ENCODE peak calls at places on chromosome 21, in eight cellular contexts. One of them, this sample, is unnamed.

GRCh38 chr21:37219766-37220432 is 47.2 kb downstream of the VPS26C start:
- DNase-seq in naive thymus-derived CD4-positive, alpha-beta T cell: no peak
- DNase-seq in uterus: no peak
- DNase-seq in heart left ventricle: no peak
- DNase-seq in OCI-LY7: no peak
- DNase-seq in iPS DF 6.9: no peak
- DNase-seq in AG04450: no peak
- DNase-seq in substantia nigra: no peak
- DNase-seq in this sample: no peak

GRCh38 chr21:28944296-28944695 is 48.4 kb downstream of the LTN1 start:
- DNase-seq in naive thymus-derived CD4-positive, alpha-beta T cell: no peak
- DNase-seq in uterus: no peak
- DNase-seq in heart left ventricle: no peak
- DNase-seq in OCI-LY7: no peak
- DNase-seq in iPS DF 6.9: no peak
- DNase-seq in AG04450: no peak
- DNase-seq in substantia nigra: peak
- DNase-seq in this sample: no peak

GRCh38 chr21:16870116-16870515 is 642.7 kb upstream of the CXADR start:
- DNase-seq in naive thymus-derived CD4-positive, alpha-beta T cell: no peak
- DNase-seq in uterus: no peak
- DNase-seq in heart left ventricle: no peak
- DNase-seq in OCI-LY7: no peak
- DNase-seq in iPS DF 6.9: no peak
- DNase-seq in AG04450: peak
- DNase-seq in substantia nigra: no peak
- DNase-seq in this sample: no peak

GRCh38 chr21:35548904-35549615 is 500.0 kb upstream of the RUNX1 start:
- DNase-seq in naive thymus-derived CD4-positive, alpha-beta T cell: no peak
- DNase-seq in uterus: no peak
- DNase-seq in heart left ventricle: no peak
- DNase-seq in OCI-LY7: no peak
- DNase-seq in iPS DF 6.9: no peak
- DNase-seq in AG04450: no peak
- DNase-seq in substantia nigra: no peak
- DNase-seq in this sample: no peak

GRCh38 chr21:36041910-36042309 is 18.4 kb downstream of the SETD4 start:
- DNase-seq in naive thymus-derived CD4-positive, alpha-beta T cell: no peak
- DNase-seq in uterus: no peak
- DNase-seq in heart left ventricle: no peak
- DNase-seq in OCI-LY7: no peak
- DNase-seq in iPS DF 6.9: no peak
- DNase-seq in AG04450: no peak
- DNase-seq in substantia nigra: no peak
- DNase-seq in this sample: no peak

GRCh38 chr21:46603228-46603627 is 1.7 kb downstream of the S100B start:
- DNase-seq in naive thymus-derived CD4-positive, alpha-beta T cell: no peak
- DNase-seq in uterus: no peak
- DNase-seq in heart left ventricle: no peak
- DNase-seq in OCI-LY7: no peak
- DNase-seq in iPS DF 6.9: no peak
- DNase-seq in AG04450: no peak
- DNase-seq in substantia nigra: no peak
- DNase-seq in this sample: no peak

GRCh38 chr21:39353295-39353694 is 4.4 kb upstream of the HMGN1 start:
- DNase-seq in naive thymus-derived CD4-positive, alpha-beta T cell: no peak
- DNase-seq in uterus: no peak
- DNase-seq in heart left ventricle: no peak
- DNase-seq in OCI-LY7: no peak
- DNase-seq in iPS DF 6.9: no peak
- DNase-seq in AG04450: no peak
- DNase-seq in substantia nigra: no peak
- DNase-seq in this sample: no peak

GRCh38 chr21:43890042-43890441 is 25.0 kb downstream of the AGPAT3 start:
- DNase-seq in naive thymus-derived CD4-positive, alpha-beta T cell: no peak
- DNase-seq in uterus: no peak
- DNase-seq in heart left ventricle: no peak
- DNase-seq in OCI-LY7: no peak
- DNase-seq in iPS DF 6.9: peak
- DNase-seq in AG04450: no peak
- DNase-seq in substantia nigra: no peak
- DNase-seq in this sample: no peak

GRCh38 chr21:36061445-36061844 is 1.1 kb upstream of the SETD4 start:
- DNase-seq in naive thymus-derived CD4-positive, alpha-beta T cell: no peak
- DNase-seq in uterus: no peak
- DNase-seq in heart left ventricle: no peak
- DNase-seq in OCI-LY7: no peak
- DNase-seq in iPS DF 6.9: no peak
- DNase-seq in AG04450: no peak
- DNase-seq in substantia nigra: no peak
- DNase-seq in this sample: no peak

GRCh38 chr21:39114871-39115658 is 68.2 kb downstream of the PSMG1 start:
- DNase-seq in naive thymus-derived CD4-positive, alpha-beta T cell: no peak
- DNase-seq in uterus: no peak
- DNase-seq in heart left ventricle: no peak
- DNase-seq in OCI-LY7: no peak
- DNase-seq in iPS DF 6.9: no peak
- DNase-seq in AG04450: no peak
- DNase-seq in substantia nigra: no peak
- DNase-seq in this sample: no peak

GRCh38 chr21:30194701-30195299 is 21.1 kb downstream of the CLDN8 start:
- DNase-seq in naive thymus-derived CD4-positive, alpha-beta T cell: no peak
- DNase-seq in uterus: no peak
- DNase-seq in heart left ventricle: no peak
- DNase-seq in OCI-LY7: peak
- DNase-seq in iPS DF 6.9: peak
- DNase-seq in AG04450: no peak
- DNase-seq in substantia nigra: peak
- DNase-seq in this sample: peak

GRCh38 chr21:28928578-28929124 is 64.0 kb downstream of the LTN1 start:
- DNase-seq in naive thymus-derived CD4-positive, alpha-beta T cell: no peak
- DNase-seq in uterus: no peak
- DNase-seq in heart left ventricle: no peak
- DNase-seq in OCI-LY7: no peak
- DNase-seq in iPS DF 6.9: no peak
- DNase-seq in AG04450: no peak
- DNase-seq in substantia nigra: no peak
- DNase-seq in this sample: no peak

GRCh38 chr21:37445228-37445627 is 78.7 kb downstream of the DYRK1A start:
- DNase-seq in naive thymus-derived CD4-positive, alpha-beta T cell: no peak
- DNase-seq in uterus: peak
- DNase-seq in heart left ventricle: no peak
- DNase-seq in OCI-LY7: no peak
- DNase-seq in iPS DF 6.9: no peak
- DNase-seq in AG04450: peak
- DNase-seq in substantia nigra: no peak
- DNase-seq in this sample: no peak

GRCh38 chr21:37914211-37914900 is 1.9 kb downstream of the KCNJ6 start:
- DNase-seq in naive thymus-derived CD4-positive, alpha-beta T cell: no peak
- DNase-seq in uterus: no peak
- DNase-seq in heart left ventricle: no peak
- DNase-seq in OCI-LY7: no peak
- DNase-seq in iPS DF 6.9: no peak
- DNase-seq in AG04450: no peak
- DNase-seq in substantia nigra: no peak
- DNase-seq in this sample: peak

GRCh38 chr21:36917487-36918158 is 48.8 kb downstream of the HLCS start:
- DNase-seq in naive thymus-derived CD4-positive, alpha-beta T cell: no peak
- DNase-seq in uterus: no peak
- DNase-seq in heart left ventricle: peak
- DNase-seq in OCI-LY7: no peak
- DNase-seq in iPS DF 6.9: peak
- DNase-seq in AG04450: peak
- DNase-seq in substantia nigra: no peak
- DNase-seq in this sample: peak

GRCh38 chr21:43731476-43731875 is 12.5 kb downstream of the PDXK start:
- DNase-seq in naive thymus-derived CD4-positive, alpha-beta T cell: no peak
- DNase-seq in uterus: no peak
- DNase-seq in heart left ventricle: no peak
- DNase-seq in OCI-LY7: no peak
- DNase-seq in iPS DF 6.9: no peak
- DNase-seq in AG04450: no peak
- DNase-seq in substantia nigra: no peak
- DNase-seq in this sample: no peak

GRCh38 chr21:19874521-19874920 is 1123.7 kb upstream of the NCAM2 start:
- DNase-seq in naive thymus-derived CD4-positive, alpha-beta T cell: no peak
- DNase-seq in uterus: no peak
- DNase-seq in heart left ventricle: no peak
- DNase-seq in OCI-LY7: no peak
- DNase-seq in iPS DF 6.9: no peak
- DNase-seq in AG04450: no peak
- DNase-seq in substantia nigra: no peak
- DNase-seq in this sample: no peak

GRCh38 chr21:39637197-39637970 is 24.6 kb downstream of the B3GALT5 start:
- DNase-seq in naive thymus-derived CD4-positive, alpha-beta T cell: no peak
- DNase-seq in uterus: no peak
- DNase-seq in heart left ventricle: no peak
- DNase-seq in OCI-LY7: no peak
- DNase-seq in iPS DF 6.9: no peak
- DNase-seq in AG04450: no peak
- DNase-seq in substantia nigra: no peak
- DNase-seq in this sample: no peak

GRCh38 chr21:38957575-38958340 is 152.0 kb downstream of the ETS2 start:
- DNase-seq in naive thymus-derived CD4-positive, alpha-beta T cell: no peak
- DNase-seq in uterus: no peak
- DNase-seq in heart left ventricle: no peak
- DNase-seq in OCI-LY7: no peak
- DNase-seq in iPS DF 6.9: no peak
- DNase-seq in AG04450: no peak
- DNase-seq in substantia nigra: no peak
- DNase-seq in this sample: no peak

GRCh38 chr21:46500224-46500861 is 41.7 kb downstream of the DIP2A start:
- DNase-seq in naive thymus-derived CD4-positive, alpha-beta T cell: no peak
- DNase-seq in uterus: no peak
- DNase-seq in heart left ventricle: no peak
- DNase-seq in OCI-LY7: no peak
- DNase-seq in iPS DF 6.9: no peak
- DNase-seq in AG04450: no peak
- DNase-seq in substantia nigra: no peak
- DNase-seq in this sample: peak

GRCh38 chr21:15731243-15731613 is 1.4 kb downstream of the USP25 start:
- DNase-seq in naive thymus-derived CD4-positive, alpha-beta T cell: no peak
- DNase-seq in uterus: no peak
- DNase-seq in heart left ventricle: no peak
- DNase-seq in OCI-LY7: peak
- DNase-seq in iPS DF 6.9: no peak
- DNase-seq in AG04450: no peak
- DNase-seq in substantia nigra: no peak
- DNase-seq in this sample: no peak

GRCh38 chr21:21673959-21674358 is 675.8 kb downstream of the NCAM2 start:
- DNase-seq in naive thymus-derived CD4-positive, alpha-beta T cell: no peak
- DNase-seq in uterus: no peak
- DNase-seq in heart left ventricle: no peak
- DNase-seq in OCI-LY7: no peak
- DNase-seq in iPS DF 6.9: no peak
- DNase-seq in AG04450: no peak
- DNase-seq in substantia nigra: no peak
- DNase-seq in this sample: no peak

DNA sequence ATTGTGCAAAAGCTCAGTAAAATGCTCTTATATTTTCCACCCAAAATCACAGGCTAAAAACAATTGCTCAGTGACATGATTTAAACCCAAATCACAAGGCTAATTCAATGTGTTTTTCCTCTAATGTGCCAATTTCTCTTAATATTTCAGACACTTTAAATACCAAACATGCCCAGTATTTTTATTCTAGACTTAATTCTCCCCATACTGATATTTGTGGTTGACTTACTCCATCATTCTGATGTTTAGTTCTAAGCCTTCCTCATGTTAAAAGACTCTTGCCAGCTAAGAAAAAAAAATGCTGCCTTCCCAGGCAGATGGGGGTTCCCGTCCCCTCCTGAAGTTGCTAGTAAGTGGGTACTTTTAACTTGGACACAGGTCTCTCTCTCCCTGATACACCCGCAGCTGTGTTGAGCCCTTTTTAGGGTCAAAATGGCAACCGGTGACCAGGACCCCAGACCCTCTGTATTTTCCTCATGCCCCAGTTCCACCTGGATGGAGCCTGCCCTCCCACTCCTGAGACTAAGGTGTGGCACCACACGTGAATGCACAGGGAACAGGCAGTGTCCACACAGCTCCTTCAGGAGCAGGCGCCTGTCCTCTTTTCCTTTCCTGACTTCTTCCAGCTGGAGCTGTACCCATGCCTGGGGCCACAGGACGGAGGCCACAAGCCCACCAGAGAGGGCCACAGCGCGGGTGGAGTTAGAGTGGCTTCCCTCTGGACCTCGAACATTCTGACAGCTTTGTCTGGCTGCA is 118.9 kb downstream of the RIPK4 start:
- DNase-seq in naive thymus-derived CD4-positive, alpha-beta T cell: no peak
- DNase-seq in uterus: no peak
- DNase-seq in heart left ventricle: no peak
- DNase-seq in OCI-LY7: no peak
- DNase-seq in iPS DF 6.9: no peak
- DNase-seq in AG04450: no peak
- DNase-seq in substantia nigra: no peak
- DNase-seq in this sample: no peak
- H3K27ac ChIP-seq in naive thymus-derived CD4-positive, alpha-beta T cell: no peak
- H3K27ac ChIP-seq in uterus: no peak
- H3K27ac ChIP-seq in heart left ventricle: no peak
- H3K27ac ChIP-seq in OCI-LY7: no peak
- H3K27ac ChIP-seq in iPS DF 6.9: no peak
- H3K27ac ChIP-seq in AG04450: peak
- H3K27ac ChIP-seq in substantia nigra: no peak
- H3K27ac ChIP-seq in this sample: no peak

GRCh38 chr21:25409992-25410391 is 197.3 kb downstream of the MRPL39 start:
- DNase-seq in naive thymus-derived CD4-positive, alpha-beta T cell: no peak
- DNase-seq in uterus: no peak
- DNase-seq in heart left ventricle: no peak
- DNase-seq in OCI-LY7: no peak
- DNase-seq in iPS DF 6.9: no peak
- DNase-seq in AG04450: no peak
- DNase-seq in substantia nigra: no peak
- DNase-seq in this sample: no peak
- H3K27ac ChIP-seq in naive thymus-derived CD4-positive, alpha-beta T cell: no peak
- H3K27ac ChIP-seq in uterus: no peak
- H3K27ac ChIP-seq in heart left ventricle: no peak
- H3K27ac ChIP-seq in OCI-LY7: no peak
- H3K27ac ChIP-seq in iPS DF 6.9: no peak
- H3K27ac ChIP-seq in AG04450: no peak
- H3K27ac ChIP-seq in substantia nigra: no peak
- H3K27ac ChIP-seq in this sample: no peak

GRCh38 chr21:45136927-45137611 is 62.7 kb downstream of the ADARB1 start:
- DNase-seq in naive thymus-derived CD4-positive, alpha-beta T cell: peak
- DNase-seq in uterus: peak
- DNase-seq in heart left ventricle: peak
- DNase-seq in OCI-LY7: peak
- DNase-seq in iPS DF 6.9: peak
- DNase-seq in AG04450: peak
- DNase-seq in substantia nigra: peak
- DNase-seq in this sample: peak
- H3K27ac ChIP-seq in naive thymus-derived CD4-positive, alpha-beta T cell: no peak
- H3K27ac ChIP-seq in uterus: no peak
- H3K27ac ChIP-seq in heart left ventricle: no peak
- H3K27ac ChIP-seq in OCI-LY7: no peak
- H3K27ac ChIP-seq in iPS DF 6.9: no peak
- H3K27ac ChIP-seq in AG04450: no peak
- H3K27ac ChIP-seq in substantia nigra: no peak
- H3K27ac ChIP-seq in this sample: no peak

GRCh38 chr21:31873275-31873695 is 465 bp downstream of the HUNK start:
- DNase-seq in naive thymus-derived CD4-positive, alpha-beta T cell: no peak
- DNase-seq in uterus: no peak
- DNase-seq in heart left ventricle: no peak
- DNase-seq in OCI-LY7: no peak
- DNase-seq in iPS DF 6.9: no peak
- DNase-seq in AG04450: no peak
- DNase-seq in substantia nigra: no peak
- DNase-seq in this sample: peak
- H3K27ac ChIP-seq in naive thymus-derived CD4-positive, alpha-beta T cell: no peak
- H3K27ac ChIP-seq in uterus: peak
- H3K27ac ChIP-seq in heart left ventricle: no peak
- H3K27ac ChIP-seq in OCI-LY7: no peak
- H3K27ac ChIP-seq in iPS DF 6.9: no peak
- H3K27ac ChIP-seq in AG04450: no peak
- H3K27ac ChIP-seq in substantia nigra: no peak
- H3K27ac ChIP-seq in this sample: no peak

This sample was measured in MM.1S.